ENCODE peak calls at places on chromosomes 12 and 14, in four cellular contexts. A is GM12878, P is K562, G is HepG2. Q is an unnamed sample.

GRCh38 chr12:8449293-8449944 is 6.3 kb upstream of the CLEC6A start:
- DNase-seq in G (no peak), P (no peak), A (peak; percentile 27), Q (no peak)

GRCh38 chr14:99603471-99603933 is 505 bp downstream of the CCDC85C start:
- DNase-seq in A (no peak), G (no peak), P (no peak), Q (no peak)

GRCh38 chr12:116559330-116560080 is at the start of gene MAP1LC3B2:
- DNase-seq in P (peak; percentile 93), A (peak; percentile 97), G (peak; percentile 15), Q (peak; percentile 60)

GRCh38 chr14:24605435-24606190 is 3.9 kb downstream of the GZMH start:
- DNase-seq in P (peak; percentile 36), A (no peak), G (peak; percentile 54), Q (peak; percentile 23)

GRCh38 chr12:91542048-91542447 is 359.4 kb upstream of the DCN start:
- DNase-seq in G (no peak), P (no peak), A (no peak), Q (no peak)

GRCh38 chr12:113601656-113602263 is 130.1 kb upstream of the LHX5 start:
- DNase-seq in G (no peak), P (peak; percentile 59), A (no peak), Q (no peak)

GRCh38 chr12:102169922-102170698 is 27.5 kb downstream of the PMCH start:
- DNase-seq in P (peak; percentile 11), A (no peak), G (peak; percentile 9), Q (peak; percentile 51)

GRCh38 chr12:107622005-107622404 is 63.6 kb upstream of the PWP1 start:
- DNase-seq in A (no peak), P (peak; percentile 72), G (peak; percentile 9), Q (no peak)

GRCh38 chr12:97464241-97465011 is 1.8 kb downstream of the RMST start:
- DNase-seq in A (no peak), G (no peak), P (no peak), Q (no peak)

GRCh38 chr12:132673288-132674179 is 13.6 kb downstream of the POLE start:
- DNase-seq in A (no peak), P (no peak), G (no peak), Q (no peak)

GRCh38 chr14:88203289-88203688 is 119.8 kb downstream of the KCNK10 start:
- DNase-seq in G (no peak), A (no peak), P (no peak), Q (no peak)

GRCh38 chr12:10562306-10562933 is 51.0 kb downstream of the MAGOHB start:
- DNase-seq in A (no peak), G (peak; percentile 16), P (peak; percentile 12), Q (peak; percentile 13)

GRCh38 chr12:31008961-31009840 is 64.5 kb upstream of the DDX11 start:
- DNase-seq in P (no peak), G (no peak), A (no peak), Q (no peak)

GRCh38 chr12:5258498-5258897 is 173.4 kb upstream of the NTF3 start:
- DNase-seq in A (no peak), G (no peak), P (no peak), Q (no peak)

GRCh38 chr12:49039421-49040363 is 20.9 kb downstream of the KMT2D start:
- DNase-seq in P (no peak), G (no peak), A (no peak), Q (no peak)

GRCh38 chr14:61145258-61145902 is 135.8 kb downstream of the TMEM30B start:
- DNase-seq in G (no peak), A (no peak), P (no peak), Q (no peak)

GRCh38 chr12:47190271-47190750 is 110.6 kb upstream of the AMIGO2 start:
- DNase-seq in G (no peak), P (no peak), A (no peak), Q (peak; percentile 24)

GRCh38 chr12:120137833-120138232 is 21.3 kb upstream of the RAB35 start:
- DNase-seq in A (no peak), P (no peak), G (no peak), Q (no peak)

GRCh38 chr14:100556076-100556475 is 31.1 kb downstream of the BEGAIN start:
- DNase-seq in G (no peak), P (no peak), A (no peak), Q (no peak)

GRCh38 chr12:14874882-14875281 is 10.8 kb downstream of the MGP start:
- DNase-seq in G (no peak), P (no peak), A (no peak), Q (no peak)

GRCh38 chr14:68627868-68628604 is 164.8 kb downstream of the ZFP36L1 start:
- DNase-seq in P (no peak), A (no peak), G (no peak), Q (no peak)

GRCh38 chr12:111775205-111776193 is 8.8 kb downstream of the ALDH2 start:
- DNase-seq in P (peak; percentile 77), A (peak; percentile 70), G (peak; percentile 80), Q (peak; percentile 82)

GRCh38 chr14:24190416-24190815 is 1.8 kb upstream of the IPO4 start:
- DNase-seq in G (no peak), A (no peak), P (no peak), Q (no peak)

GRCh38 chr14:38948171-38948570 is 154.9 kb downstream of the SEC23A start:
- DNase-seq in P (no peak), G (no peak), A (no peak), Q (no peak)

GRCh38 chr14:84859116-84859515 is 670.8 kb upstream of the FLRT2 start:
- DNase-seq in G (no peak), A (no peak), P (no peak), Q (no peak)

GRCh38 chr12:56581418-56582145 is 48.5 kb downstream of the BAZ2A start:
- DNase-seq in A (peak; percentile 35), G (peak; percentile 54), P (peak; percentile 60), Q (no peak)

GRCh38 chr12:54563787-54564186 is 14.4 kb downstream of the PDE1B start:
- DNase-seq in P (no peak), G (no peak), A (no peak), Q (no peak)

GRCh38 chr14:94611179-94611578 is 1.0 kb upstream of the SERPINA3 start:
- DNase-seq in A (no peak), G (no peak), P (no peak), Q (no peak)

GRCh38 chr14:101475468-101476257 is 85.6 kb upstream of the DIO3 start:
- DNase-seq in P (no peak), A (no peak), G (peak; percentile 29), Q (peak; percentile 85)

GRCh38 chr12:103742349-103742784 is 98.7 kb downstream of the NT5DC3 start:
- DNase-seq in P (no peak), G (no peak), A (no peak), Q (no peak)

GRCh38 chr14:54893151-54893760 is 9.4 kb downstream of the GCH1 start:
- DNase-seq in A (no peak), P (peak; percentile 22), G (peak; percentile 50), Q (peak; percentile 56)

GRCh38 chr14:59176764-59177163 is 11.7 kb upstream of the DAAM1 start:
- DNase-seq in P (no peak), G (no peak), A (no peak), Q (no peak)

GRCh38 chr12:38912116-38912515 is 6.7 kb upstream of the CPNE8 start:
- DNase-seq in G (no peak), A (no peak), P (no peak), Q (no peak)

DNA sequence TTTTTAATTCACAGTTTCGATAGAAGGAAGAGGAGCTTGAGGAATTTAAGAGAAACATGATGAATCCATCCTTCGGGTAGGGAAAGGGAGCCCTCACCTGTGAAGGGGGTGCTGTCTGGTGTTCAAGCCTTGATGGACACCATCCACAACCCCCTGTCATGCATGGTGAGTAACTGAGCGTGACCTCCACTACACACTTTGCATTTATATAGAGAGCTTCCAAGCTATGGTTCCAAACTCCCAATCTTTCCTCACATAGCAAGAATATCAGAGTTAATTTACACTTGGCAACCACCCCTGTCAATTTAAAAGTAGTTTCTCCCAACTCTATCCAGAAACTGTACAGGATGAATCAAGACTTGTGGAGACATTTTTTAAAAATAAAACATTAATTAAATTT is 13.1 kb upstream of the NID2 start:
- DNase-seq in A (no peak), G (no peak), P (no peak), Q (no peak)
- TF ChIP-seq HDAC2 in A (no peak), G (no peak), P (no peak), Q (no peak)

GRCh38 chr14:89399157-89399556 is 17.9 kb downstream of the FOXN3 start:
- DNase-seq in G (no peak), A (no peak), P (no peak), Q (no peak)

GRCh38 chr14:89399594-89400068 is 17.4 kb downstream of the FOXN3 start:
- DNase-seq in G (peak; percentile 29), A (no peak), P (no peak), Q (peak; percentile 48)

GRCh38 chr14:89394920-89395319 is 22.1 kb downstream of the FOXN3 start:
- DNase-seq in G (no peak), P (no peak), A (no peak), Q (no peak)

GRCh38 chr14:89400529-89400928 is 16.5 kb downstream of the FOXN3 start:
- DNase-seq in P (no peak), G (no peak), A (no peak), Q (no peak)

GRCh38 chr14:89397569-89397968 is 19.5 kb downstream of the FOXN3 start:
- DNase-seq in A (no peak), P (no peak), G (no peak), Q (no peak)
- H3K27ac ChIP-seq in A (no peak overlapping the region), P (no peak overlapping the region), G (no peak overlapping the region), Q (no peak overlapping the region)

DNA sequence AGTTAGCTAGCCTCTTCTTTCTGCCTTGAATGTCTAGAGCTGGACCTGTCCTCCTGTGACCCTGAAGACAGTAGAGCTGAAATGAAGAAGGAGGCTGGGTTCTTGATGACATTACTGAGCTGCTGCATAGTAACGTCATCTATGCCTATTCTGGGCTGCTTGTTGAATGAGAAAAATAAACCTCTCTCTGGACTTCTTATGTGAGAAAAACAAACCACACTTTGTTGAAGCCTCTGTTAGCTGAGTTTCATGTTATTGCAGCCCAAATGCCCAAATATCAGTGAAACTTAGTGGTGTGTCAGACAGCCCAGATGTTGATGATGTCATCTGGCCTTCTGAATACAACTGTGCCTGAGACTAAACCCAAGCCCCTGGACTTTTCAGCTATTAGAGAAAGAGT is 67.0 kb upstream of the MAX start:
- DNase-seq in G (no peak), P (no peak), A (peak; percentile 91), Q (no peak)
- TF ChIP-seq ESRRA in G (no peak), P (no peak), A (no peak), Q (no peak)

GRCh38 chr12:81759215-81759991 is at the start of gene PPFIA2:
- DNase-seq in A (no peak), G (no peak), P (no peak), Q (peak; percentile 6)

GRCh38 chr12:81757731-81758325 is 1.3 kb downstream of the PPFIA2 start:
- DNase-seq in A (no peak), P (no peak), G (no peak), Q (no peak)

DNA sequence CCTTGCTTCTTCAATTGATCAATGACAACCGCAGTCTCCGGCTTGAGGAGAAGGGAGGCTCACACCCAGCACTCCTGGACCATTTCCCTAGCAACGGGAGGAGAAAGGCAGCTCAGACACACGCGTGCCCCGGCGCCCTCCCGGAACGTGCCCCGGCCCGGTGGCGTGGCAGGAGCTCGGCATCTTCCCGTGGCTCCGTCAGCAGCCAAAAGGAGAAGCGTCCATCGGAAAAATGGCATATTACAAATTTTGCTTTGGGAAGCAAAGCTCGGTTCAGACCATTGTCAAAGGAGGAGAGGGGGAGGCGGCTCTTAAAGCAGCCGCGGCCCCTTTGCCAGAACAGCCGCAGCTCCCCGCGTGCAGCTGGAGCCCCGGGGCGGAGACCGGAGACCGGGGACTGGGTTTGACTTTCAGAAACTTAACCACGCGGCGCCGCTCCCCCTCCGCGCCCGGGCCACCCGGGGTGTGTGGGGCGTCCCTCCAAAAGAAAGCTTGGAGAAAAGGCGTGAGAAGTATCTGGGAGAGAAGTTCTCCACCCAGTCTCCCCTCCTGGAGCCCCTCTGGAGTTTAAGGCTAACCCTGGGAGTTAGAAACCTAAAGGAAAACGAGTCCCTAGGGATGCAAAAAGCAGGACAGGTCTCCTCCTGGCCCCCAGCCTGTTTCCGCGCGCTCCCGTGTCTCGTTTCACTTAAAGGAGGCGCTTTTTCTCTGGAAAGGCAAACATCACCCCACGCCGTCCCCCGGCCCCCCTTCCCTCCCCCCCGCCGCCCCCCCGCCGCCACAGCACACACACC is 532 bp downstream of the PPFIA2 start:
- DNase-seq in G (no peak), A (no peak), P (no peak), Q (peak; percentile 5)
- TF ChIP-seq HDAC2 in G (no peak), A (no peak), P (no peak), Q (no peak)

Q was measured in A549.